ENCODE peak calls at places on chromosomes 1 and 21, in nine cellular contexts. D, L, F, A, I, M, W, Y and H are unnamed samples.

GRCh38 chr21:33011462-33011861 is 14.3 kb upstream of the OLIG2 start:
- DNase-seq in D (no peak), L (peak; percentile 75), F (no peak), A (peak; percentile 16), I (peak; percentile 91), M (peak; percentile 97), W (no peak), Y (peak; percentile 93), H (peak; percentile 98)

GRCh38 chr1:160951443-160952128 is 3.0 kb downstream of the ITLN2 start:
- DNase-seq in D (no peak), L (peak; percentile 41), F (no peak), A (no peak), I (peak; percentile 49), M (peak; percentile 91), W (peak; percentile 62), Y (peak; percentile 82), H (peak; percentile 60)

GRCh38 chr1:53549781-53550180 is 90.6 kb downstream of the DMRTB1 start:
- DNase-seq in D (no peak), L (no peak), F (no peak), A (no peak), I (no peak), M (no peak), W (no peak), Y (no peak), H (no peak)

GRCh38 chr1:15802234-15802965 is 5.0 kb downstream of the UQCRHL start:
- DNase-seq in D (no peak), L (peak; percentile 28), F (no peak), A (no peak), I (no peak), M (peak; percentile 63), W (no peak), Y (peak; percentile 46), H (no peak)

GRCh38 chr1:10475510-10475909 is 760 bp downstream of the PEX14 start:
- DNase-seq in D (no peak), L (no peak), F (no peak), A (no peak), I (no peak), M (no peak), W (no peak), Y (no peak), H (no peak)

GRCh38 chr1:22887491-22887890 is 85.2 kb downstream of the LACTBL1 start:
- DNase-seq in D (no peak), L (no peak), F (no peak), A (no peak), I (no peak), M (no peak), W (no peak), Y (no peak), H (no peak)

GRCh38 chr21:26445440-26445839 is 127.6 kb downstream of the CYYR1 start:
- DNase-seq in D (no peak), L (peak; percentile 2), F (no peak), A (no peak), I (no peak), M (no peak), W (no peak), Y (no peak), H (no peak)

GRCh38 chr1:5661196-5662130 is 330.8 kb downstream of the NPHP4 start:
- DNase-seq in D (no peak), L (no peak), F (no peak), A (no peak), I (no peak), M (no peak), W (no peak), Y (no peak), H (no peak)

GRCh38 chr1:184941094-184941733 is 33.1 kb downstream of the NIBAN1 start:
- DNase-seq in D (no peak), L (no peak), F (no peak), A (no peak), I (no peak), M (no peak), W (no peak), Y (no peak), H (no peak)

GRCh38 chr1:155070721-155071556 is 7.4 kb downstream of the EFNA4 start:
- DNase-seq in D (no peak), L (peak; percentile 64), F (no peak), A (no peak), I (peak; percentile 57), M (peak; percentile 93), W (peak; percentile 82), Y (no peak), H (peak; percentile 66)

GRCh38 chr1:232421143-232421796 is 208.7 kb downstream of the SIPA1L2 start:
- DNase-seq in D (no peak), L (no peak), F (no peak), A (no peak), I (no peak), M (no peak), W (no peak), Y (no peak), H (no peak)

GRCh38 chr1:216686860-216687545 is 36.2 kb downstream of the ESRRG start:
- DNase-seq in D (no peak), L (peak; percentile 37), F (no peak), A (no peak), I (no peak), M (peak; percentile 30), W (no peak), Y (peak; percentile 34), H (peak; percentile 11)

GRCh38 chr1:208254862-208255261 is 10.7 kb upstream of the PLXNA2 start:
- DNase-seq in D (no peak), L (peak; percentile 52), F (no peak), A (no peak), I (no peak), M (no peak), W (no peak), Y (peak; percentile 58), H (peak; percentile 36)

DNA sequence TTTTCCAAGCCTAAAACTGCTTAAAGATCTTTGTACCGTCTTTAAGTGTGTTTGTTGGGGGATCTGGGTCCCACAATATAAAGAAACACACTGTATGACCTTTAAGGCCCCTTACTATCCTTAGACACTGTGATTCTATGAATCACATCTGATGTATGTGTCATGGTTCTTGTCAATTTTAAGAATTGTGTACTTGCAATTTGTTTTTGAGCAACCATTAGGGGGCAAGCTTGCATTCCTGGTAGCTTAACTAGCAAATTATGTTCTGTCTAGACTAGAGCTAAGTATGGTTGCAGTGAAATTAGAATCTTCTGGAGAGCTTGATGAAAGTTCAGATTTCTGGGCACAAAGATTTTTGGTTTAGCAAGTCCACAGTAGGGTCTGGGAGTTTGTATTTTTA is 219.5 kb downstream of the TPR start:
- DNase-seq in D (no peak), L (peak; percentile 80), F (no peak), A (peak; percentile 34), I (peak; percentile 57), M (peak; percentile 75), W (peak; percentile 11), Y (peak; percentile 83), H (peak; percentile 82)
- TF ChIP-seq CTCF in D (no peak), L (peak; percentile 74), F (peak; percentile 28), A (peak; percentile 80), I (peak; percentile 64), M (peak; percentile 80), W (peak; percentile 66), Y (peak; percentile 57), H (peak; percentile 57)

GRCh38 chr1:8398677-8399076 is 80.8 kb downstream of the SLC45A1 start:
- DNase-seq in D (no peak), L (no peak), F (peak; percentile 47), A (no peak), I (no peak), M (no peak), W (no peak), Y (no peak), H (no peak)
- TF ChIP-seq CTCF in D (no peak), L (no peak), F (no peak), A (no peak), I (no peak), M (peak; percentile 45), W (no peak), Y (no peak), H (no peak)

GRCh38 chr1:206907304-206907991 is 10.2 kb downstream of the IL24 start:
- DNase-seq in D (no peak), L (no peak), F (no peak), A (no peak), I (no peak), M (no peak), W (no peak), Y (peak; percentile 65), H (no peak)
- TF ChIP-seq CTCF in D (no peak), L (peak; percentile 19), F (no peak), A (peak; percentile 19), I (no peak), M (peak; percentile 67), W (peak; percentile 35), Y (peak; percentile 40), H (peak; percentile 12)

GRCh38 chr1:26852701-26853100 is 10.2 kb upstream of the SFN start:
- DNase-seq in D (no peak), L (no peak), F (no peak), A (no peak), I (no peak), M (no peak), W (no peak), Y (no peak), H (no peak)

GRCh38 chr1:26854953-26855352 is 8.0 kb upstream of the SFN start:
- DNase-seq in D (no peak), L (no peak), F (no peak), A (no peak), I (peak; percentile 80), M (no peak), W (peak; percentile 63), Y (peak; percentile 69), H (peak; percentile 89)

GRCh38 chr1:26853600-26853999 is 9.3 kb upstream of the SFN start:
- DNase-seq in D (no peak), L (no peak), F (no peak), A (no peak), I (no peak), M (no peak), W (no peak), Y (no peak), H (no peak)

GRCh38 chr1:26851106-26851684 is 11.8 kb upstream of the SFN start:
- DNase-seq in D (no peak), L (no peak), F (no peak), A (no peak), I (no peak), M (no peak), W (no peak), Y (no peak), H (peak; percentile 54)

DNA sequence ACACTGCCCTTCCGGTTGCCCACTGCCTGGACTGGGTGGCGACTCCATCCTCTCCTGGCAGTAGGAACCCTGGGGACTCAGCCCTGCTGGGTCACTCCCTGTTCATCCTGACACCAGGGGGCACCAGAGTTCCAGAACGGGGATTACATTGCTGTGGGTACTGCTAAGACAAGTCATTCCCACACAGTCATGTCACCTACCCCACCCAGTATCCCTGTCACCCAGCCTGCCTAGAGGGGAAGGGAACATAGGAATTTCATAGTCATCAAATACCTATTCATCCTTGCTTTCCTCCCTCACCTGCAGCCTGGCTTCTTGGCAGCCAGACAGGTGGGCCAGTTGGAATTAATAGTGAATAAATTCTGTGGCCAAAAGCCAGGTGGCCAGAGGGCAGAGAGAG is 9.8 kb upstream of the SFN start:
- DNase-seq in D (peak; percentile 89), L (peak; percentile 80), F (no peak), A (no peak), I (peak; percentile 88), M (peak; percentile 99), W (peak; percentile 95), Y (peak; percentile 94), H (peak; percentile 98)
- TF ChIP-seq CTCF in D (peak; percentile 88), L (peak; percentile 88), F (peak; percentile 66), A (peak; percentile 89), I (peak; percentile 88), M (peak; percentile 91), W (peak; percentile 79), Y (peak; percentile 81), H (peak; percentile 87)